ENCODE peak calls at places on chromosome 17, in ten cellular contexts. S is germinal center; C is stimulated activated CD8-positive, alpha-beta memory T cell treated with anti-CD3 and anti-CD28 coated beads, Interleukin-2, amount 100 ng/mL, for 48 hours; D is activated CD8-positive, alpha-beta memory T cell treated with anti-CD3 and anti-CD28 coated beads for 48 hours; L is GM12865; A is stimulated activated CD4-positive, alpha-beta T cell treated with anti-CD3 and anti-CD28 coated beads, Interleukin-1b, Interleukin-23, amount 100 ng/mL, for 24 hours; F is IMR-90; B is endodermal cell; K is spleen; Y is ACHN. I is an unnamed sample.
A peak's percentile ranks its signal among the peaks of the same experiment; 100 is the strongest.

GRCh38 chr17:29622337-29623282 is at the start of gene CORO6:
- DNase-seq in Y (peak; percentile 71), D (no peak), C (no peak), F (peak; percentile 23), B (peak; percentile 97), A (peak; percentile 62), L (peak; percentile 63), K (peak; percentile 87), S (peak; percentile 82), I (peak; percentile 54)

GRCh38 chr17:27878776-27879562 is 14.2 kb downstream of the LYRM9 start:
- DNase-seq in D (no peak), K (no peak), F (no peak), B (no peak), S (no peak), C (peak; percentile 13), L (no peak), Y (no peak), A (peak; percentile 43), I (no peak)

GRCh38 chr17:4497101-4497824 is 1.4 kb upstream of the SPNS2 start:
- DNase-seq in D (no peak), B (no peak), Y (peak; percentile 99), A (no peak), C (no peak), L (peak; percentile 51), F (peak; percentile 52), K (no peak), S (peak; percentile 57), I (no peak)

GRCh38 chr17:50593321-50593720 is 32.8 kb downstream of the CACNA1G start:
- DNase-seq in C (no peak), A (no peak), L (no peak), F (no peak), Y (no peak), D (no peak), S (no peak), K (no peak), B (peak; percentile 89), I (peak; percentile 82)

GRCh38 chr17:72771734-72772133 is 320.8 kb downstream of the SLC39A11 start:
- DNase-seq in K (no peak), S (peak; percentile 24), D (no peak), F (no peak), B (no peak), A (no peak), Y (no peak), L (no peak), C (no peak), I (no peak)

GRCh38 chr17:65790241-65790640 is 228.8 kb upstream of the AXIN2 start:
- DNase-seq in D (no peak), L (no peak), K (no peak), C (no peak), B (peak; percentile 59), S (no peak), A (no peak), F (no peak), Y (no peak), I (no peak)

GRCh38 chr17:64780096-64781012 is 118.2 kb upstream of the SMURF2 start:
- DNase-seq in B (peak; percentile 98), Y (peak; percentile 52), S (peak; percentile 87), A (peak; percentile 72), F (no peak), L (peak; percentile 55), C (peak; percentile 60), D (no peak), K (peak; percentile 92), I (no peak)

GRCh38 chr17:71304498-71305158 is 816.2 kb upstream of the SOX9 start:
- DNase-seq in Y (no peak), F (no peak), B (peak; percentile 85), C (no peak), D (no peak), K (no peak), L (no peak), S (no peak), A (no peak), I (no peak)

GRCh38 chr17:44219126-44219635 is 294 bp downstream of the UBTF start:
- DNase-seq in A (peak; percentile 54), S (peak; percentile 80), C (peak; percentile 54), F (peak; percentile 65), D (peak; percentile 52), K (no peak), L (peak; percentile 89), B (peak; percentile 87), Y (peak; percentile 79), I (peak; percentile 28)

GRCh38 chr17:5516060-5516792 is 29.9 kb downstream of the MIS12 start:
- DNase-seq in L (no peak), B (peak; percentile 53), S (no peak), Y (peak; percentile 99), A (no peak), F (peak; percentile 100), D (no peak), C (no peak), K (no peak), I (no peak)

GRCh38 chr17:41864498-41864836 is 756 bp downstream of the KLHL11 start:
- DNase-seq in L (no peak), B (peak; percentile 87), C (no peak), S (peak; percentile 56), A (no peak), F (no peak), K (no peak), Y (no peak), D (no peak), I (no peak)

GRCh38 chr17:16491703-16492612 is at the start of gene LRRC75A:
- DNase-seq in F (peak; percentile 16), S (peak; percentile 85), C (peak; percentile 39), K (peak; percentile 88), D (no peak), A (peak; percentile 46), L (peak; percentile 44), B (peak; percentile 90), Y (peak; percentile 51), I (peak; percentile 32)

GRCh38 chr17:74861554-74862107 is 1.9 kb upstream of the GRIN2C start:
- DNase-seq in B (peak; percentile 76), A (no peak), Y (no peak), K (no peak), S (no peak), C (no peak), L (no peak), D (no peak), F (no peak), I (no peak)

GRCh38 chr17:40106089-40106759 is 5.8 kb upstream of the NR1D1 start:
- DNase-seq in B (no peak), F (no peak), Y (no peak), K (no peak), C (no peak), L (no peak), A (no peak), S (no peak), D (no peak), I (no peak)

GRCh38 chr17:78637643-78638042 is 60.4 kb upstream of the DNAH17 start:
- DNase-seq in Y (no peak), F (no peak), A (no peak), C (no peak), B (no peak), D (no peak), S (no peak), L (no peak), K (peak; percentile 24), I (no peak)

GRCh38 chr17:27421111-27421510 is 35.1 kb upstream of the KSR1 start:
- DNase-seq in S (no peak), F (no peak), L (no peak), A (no peak), C (no peak), Y (no peak), K (no peak), D (no peak), B (no peak), I (no peak)

GRCh38 chr17:32929288-32929574 is 1.3 kb downstream of the TMEM98 start:
- DNase-seq in D (no peak), C (no peak), L (no peak), A (no peak), K (no peak), F (peak; percentile 10), Y (peak; percentile 18), S (no peak), B (peak; percentile 75), I (no peak)

GRCh38 chr17:38507436-38507835 is 79.2 kb downstream of the ARHGAP23 start:
- DNase-seq in C (no peak), S (no peak), Y (no peak), L (no peak), D (no peak), A (no peak), K (no peak), F (no peak), B (no peak), I (no peak)

GRCh38 chr17:412211-413015 is 59.8 kb upstream of the RPH3AL start:
- DNase-seq in S (peak; percentile 25), Y (peak; percentile 65), B (peak; percentile 80), C (no peak), D (no peak), K (no peak), L (peak; percentile 74), F (peak; percentile 64), A (peak; percentile 52), I (peak; percentile 9)

GRCh38 chr17:79845601-79845949 is 6.3 kb upstream of the CBX4 start:
- DNase-seq in F (no peak), D (no peak), L (no peak), B (no peak), K (no peak), Y (no peak), A (no peak), C (no peak), S (no peak), I (no peak)

I was measured in NCI-H2227 treated with DMSO at 0.1 percent for 48 hours.